ENCODE peak calls at places on chromosomes 1 and 21, in four cellular contexts. One of them, this sample, is unnamed.

GRCh38 chr1:167161242-167161641 is 59.4 kb upstream of the POU2F1 start:
- DNase-seq in foreskin fibroblast: no peak
- DNase-seq in coronary artery: no peak
- DNase-seq in ovary: no peak
- DNase-seq in this sample: no peak

GRCh38 chr1:109931189-109931672 is 20.6 kb downstream of the CSF1 start:
- DNase-seq in foreskin fibroblast: peak
- DNase-seq in coronary artery: peak
- DNase-seq in ovary: peak
- DNase-seq in this sample: peak

GRCh38 chr1:30872033-30872947 is 36.3 kb downstream of the SDC3 start:
- DNase-seq in ovary: no peak
- DNase-seq in foreskin fibroblast: no peak
- DNase-seq in coronary artery: no peak
- DNase-seq in this sample: no peak

GRCh38 chr1:226978350-226979114 is 38.4 kb downstream of the COQ8A start:
- DNase-seq in coronary artery: peak
- DNase-seq in ovary: no peak
- DNase-seq in foreskin fibroblast: no peak
- DNase-seq in this sample: no peak

GRCh38 chr1:32549601-32550000 is 10.4 kb downstream of the ZBTB8A start:
- DNase-seq in coronary artery: no peak
- DNase-seq in ovary: no peak
- DNase-seq in foreskin fibroblast: no peak
- DNase-seq in this sample: no peak

GRCh38 chr1:30242722-30243465 is 480.5 kb downstream of the MATN1 start:
- DNase-seq in coronary artery: no peak
- DNase-seq in ovary: no peak
- DNase-seq in foreskin fibroblast: no peak
- DNase-seq in this sample: no peak

GRCh38 chr1:92907949-92908684 is 53.1 kb downstream of the DIPK1A start:
- DNase-seq in foreskin fibroblast: peak
- DNase-seq in coronary artery: no peak
- DNase-seq in ovary: no peak
- DNase-seq in this sample: no peak

GRCh38 chr1:101732221-101732620 is 264.5 kb downstream of the OLFM3 start:
- DNase-seq in coronary artery: no peak
- DNase-seq in foreskin fibroblast: no peak
- DNase-seq in ovary: no peak
- DNase-seq in this sample: no peak

GRCh38 chr1:42239041-42239440 is 74.5 kb upstream of the GUCA2A start:
- DNase-seq in foreskin fibroblast: no peak
- DNase-seq in coronary artery: no peak
- DNase-seq in ovary: no peak
- DNase-seq in this sample: no peak

GRCh38 chr21:45599146-45599581 is 44.4 kb upstream of the PCBP3 start:
- DNase-seq in coronary artery: no peak
- DNase-seq in ovary: no peak
- DNase-seq in foreskin fibroblast: no peak
- DNase-seq in this sample: no peak

GRCh38 chr1:212980123-212980800 is 29.9 kb downstream of the VASH2 start:
- DNase-seq in ovary: no peak
- DNase-seq in foreskin fibroblast: peak
- DNase-seq in coronary artery: no peak
- DNase-seq in this sample: no peak
- TF ChIP-seq CTCF in ovary: no peak
- TF ChIP-seq CTCF in foreskin fibroblast: no peak
- TF ChIP-seq CTCF in coronary artery: no peak
- TF ChIP-seq CTCF in this sample: no peak

GRCh38 chr1:40980453-40981121 is 1.1 kb downstream of the CTPS1 start:
- DNase-seq in ovary: peak
- DNase-seq in foreskin fibroblast: peak
- DNase-seq in coronary artery: no peak
- DNase-seq in this sample: no peak

GRCh38 chr1:40978886-40979240 is 633 bp upstream of the CTPS1 start:
- DNase-seq in ovary: no peak
- DNase-seq in foreskin fibroblast: no peak
- DNase-seq in coronary artery: no peak
- DNase-seq in this sample: no peak

GRCh38 chr1:40980068-40980452 is 564 bp downstream of the CTPS1 start:
- DNase-seq in ovary: no peak
- DNase-seq in coronary artery: no peak
- DNase-seq in foreskin fibroblast: no peak
- DNase-seq in this sample: no peak

GRCh38 chr1:40977721-40978120 is 1.8 kb upstream of the CTPS1 start:
- DNase-seq in foreskin fibroblast: peak
- DNase-seq in ovary: no peak
- DNase-seq in coronary artery: no peak
- DNase-seq in this sample: no peak

DNA sequence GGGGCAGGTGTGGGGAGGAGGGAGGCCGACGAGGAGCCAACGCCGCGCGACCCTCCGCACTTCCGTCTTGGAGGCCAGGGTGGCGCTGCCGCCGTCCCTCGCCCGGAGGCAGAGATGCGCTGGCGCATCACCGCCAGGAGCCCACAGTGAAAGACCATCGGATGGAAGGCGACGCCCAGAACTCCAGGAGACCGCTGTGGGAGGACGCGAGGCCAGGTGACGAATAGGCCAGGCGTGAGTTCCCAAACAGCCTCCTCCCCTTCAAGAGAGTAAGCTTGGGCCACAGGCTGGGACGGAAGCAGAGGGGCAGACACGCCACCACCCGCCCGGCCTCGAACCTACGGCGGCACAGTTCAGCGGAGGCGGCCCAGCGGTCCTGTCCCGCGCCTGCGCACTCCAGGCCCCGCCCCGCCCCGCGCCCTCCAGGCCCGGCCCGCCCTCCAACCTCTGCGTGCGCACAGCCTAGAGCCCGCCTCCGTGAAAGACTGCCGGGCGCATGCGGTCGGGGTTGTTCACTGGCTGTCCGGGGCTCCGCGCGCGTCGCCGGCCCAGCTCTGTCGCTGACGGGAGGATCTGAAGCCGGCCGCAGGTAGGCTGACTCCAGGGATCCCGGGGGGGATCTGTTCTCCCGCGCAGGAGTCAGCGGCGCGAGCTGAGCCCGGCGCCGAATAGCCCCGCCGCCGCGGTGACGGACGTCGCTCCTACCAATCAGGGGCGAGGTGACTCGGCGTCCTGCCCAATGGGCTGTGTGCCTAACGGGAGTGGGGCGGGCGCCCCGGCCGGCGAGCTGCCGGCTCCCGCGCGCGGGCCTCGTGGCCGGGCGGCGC is at the start of gene CTPS1:
- DNase-seq in foreskin fibroblast: peak
- DNase-seq in ovary: peak
- DNase-seq in coronary artery: peak
- DNase-seq in this sample: peak
- TF ChIP-seq CTCF in foreskin fibroblast: peak
- TF ChIP-seq CTCF in ovary: no peak
- TF ChIP-seq CTCF in coronary artery: no peak
- TF ChIP-seq CTCF in this sample: no peak

DNA sequence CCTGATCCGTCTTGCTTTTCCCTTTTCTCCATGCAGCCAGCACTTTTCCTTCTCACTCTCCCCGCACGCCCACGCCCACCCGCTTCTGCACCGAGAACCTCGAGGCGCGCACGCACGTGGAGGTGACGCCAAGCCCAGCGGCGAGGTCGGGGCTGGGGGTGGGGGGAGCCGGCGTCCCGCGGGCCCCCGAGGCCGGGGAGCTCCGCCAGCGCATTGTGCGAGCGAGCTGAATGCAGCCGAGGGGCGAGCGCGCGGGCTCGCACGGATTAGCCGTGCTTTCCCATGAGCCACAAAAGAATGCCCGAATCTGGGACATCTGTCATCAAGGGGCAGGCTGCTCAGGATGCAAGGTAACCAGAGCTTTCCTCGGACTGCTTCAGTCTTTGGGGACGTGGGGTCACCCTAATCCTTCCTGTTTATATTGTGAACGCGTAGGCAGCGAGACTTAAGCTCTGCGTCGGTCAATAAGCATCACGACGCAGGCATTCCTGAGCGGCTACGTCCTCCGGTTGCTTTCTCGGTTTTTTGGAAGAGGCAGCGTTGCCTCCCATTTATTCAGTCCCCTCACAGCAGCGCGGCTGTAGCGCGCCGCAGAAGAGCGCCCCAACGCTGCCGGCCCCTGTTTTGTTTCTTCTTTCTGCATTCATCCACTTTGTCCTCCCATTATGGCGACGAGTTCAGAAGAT is 67.3 kb upstream of the AKT3 start:
- DNase-seq in foreskin fibroblast: peak
- DNase-seq in coronary artery: no peak
- DNase-seq in ovary: peak
- DNase-seq in this sample: peak
- TF ChIP-seq CTCF in foreskin fibroblast: no peak
- TF ChIP-seq CTCF in coronary artery: no peak
- TF ChIP-seq CTCF in ovary: no peak
- TF ChIP-seq CTCF in this sample: no peak

GRCh38 chr1:2530501-2531361 is 668 bp upstream of the HES5 start:
- DNase-seq in coronary artery: no peak
- DNase-seq in foreskin fibroblast: no peak
- DNase-seq in ovary: no peak
- DNase-seq in this sample: no peak

GRCh38 chr1:2528016-2528415 is 1.6 kb upstream of the PANK4 start:
- DNase-seq in foreskin fibroblast: no peak
- DNase-seq in coronary artery: peak
- DNase-seq in ovary: peak
- DNase-seq in this sample: no peak

GRCh38 chr1:2529776-2530500 is at the start of gene HES5:
- DNase-seq in coronary artery: no peak
- DNase-seq in foreskin fibroblast: no peak
- DNase-seq in ovary: no peak
- DNase-seq in this sample: peak

GRCh38 chr1:2528611-2528965 is 1.5 kb downstream of the HES5 start:
- DNase-seq in ovary: no peak
- DNase-seq in foreskin fibroblast: no peak
- DNase-seq in coronary artery: no peak
- DNase-seq in this sample: no peak

DNA sequence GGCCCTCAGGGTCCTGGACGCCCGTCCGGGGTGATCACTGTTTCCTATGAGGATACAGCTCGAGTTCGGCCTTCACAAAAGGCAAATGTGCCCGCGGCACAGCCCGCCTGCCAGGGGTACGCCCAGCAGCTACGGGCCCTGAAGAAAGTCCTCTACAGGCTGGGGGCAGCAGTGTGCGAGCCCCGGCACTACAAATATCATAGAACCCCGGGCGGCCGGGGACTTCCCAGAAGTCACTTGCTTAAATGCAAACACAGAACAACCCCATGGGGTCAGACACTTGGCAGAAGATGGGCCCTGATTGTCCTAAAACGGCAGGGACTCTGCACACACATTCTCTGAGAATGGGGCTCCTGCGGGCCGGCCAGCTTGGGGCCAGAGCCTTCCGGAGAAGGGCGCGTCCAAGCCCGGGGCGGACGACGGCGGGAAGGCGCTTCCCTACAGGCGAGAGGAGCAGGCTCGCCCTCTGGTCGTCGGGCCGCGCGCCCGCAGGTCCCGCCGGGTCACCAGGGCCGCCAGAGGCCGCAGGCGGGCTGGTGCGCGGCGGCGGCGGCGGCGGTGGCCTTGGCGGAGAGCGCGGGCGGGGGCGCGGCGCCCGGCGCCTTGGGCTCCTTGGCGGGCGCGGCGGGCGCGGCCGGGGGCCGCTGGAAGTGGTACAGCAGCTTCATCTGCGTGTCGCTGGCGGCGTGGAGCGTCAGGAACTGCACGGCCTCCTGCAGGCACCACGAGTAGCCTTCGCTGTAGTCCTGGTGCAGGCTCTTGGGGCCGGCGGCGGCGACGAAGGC is 905 bp downstream of the HES5 start:
- DNase-seq in ovary: no peak
- DNase-seq in coronary artery: no peak
- DNase-seq in foreskin fibroblast: peak
- DNase-seq in this sample: peak
- TF ChIP-seq CTCF in ovary: no peak
- TF ChIP-seq CTCF in coronary artery: no peak
- TF ChIP-seq CTCF in foreskin fibroblast: no peak
- TF ChIP-seq CTCF in this sample: no peak

DNA sequence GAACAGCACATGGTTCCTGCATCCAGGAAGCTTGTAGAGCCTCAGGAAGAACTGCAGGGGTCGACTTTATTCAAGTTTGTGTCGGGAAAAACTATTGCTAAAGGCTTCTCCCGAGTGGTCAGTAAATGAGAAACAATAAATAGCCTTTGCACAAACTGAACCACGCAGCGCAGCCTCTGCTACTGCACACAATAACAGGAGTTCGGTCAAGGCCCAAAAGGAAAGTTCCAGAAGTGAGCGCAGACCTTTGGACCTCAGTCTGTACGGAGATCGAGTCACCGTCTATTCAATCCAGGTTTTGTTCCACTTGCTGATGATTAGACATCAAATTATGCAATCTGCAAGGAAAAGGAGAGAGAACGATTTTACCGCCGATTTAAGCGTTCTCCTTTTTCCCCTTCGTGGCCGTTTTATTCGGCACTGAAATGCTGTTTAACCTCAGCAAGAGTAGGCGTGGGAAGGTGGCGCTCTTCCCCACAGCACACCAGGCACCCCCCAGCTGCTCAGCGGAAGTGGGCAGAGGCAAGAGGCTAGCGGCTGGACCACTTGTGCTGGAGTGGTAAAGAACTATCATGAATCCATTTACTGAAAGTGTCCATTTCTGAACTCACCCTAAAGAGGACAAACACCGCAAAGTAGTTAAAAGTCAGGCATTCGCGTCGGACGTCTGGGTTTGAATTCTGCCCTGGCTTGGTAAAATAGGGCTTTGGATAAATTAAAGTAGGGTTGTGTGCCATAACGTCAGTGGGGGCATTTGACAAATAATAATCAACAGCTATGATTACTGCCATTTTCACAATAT is 6.1 kb upstream of the LHX8 start:
- DNase-seq in ovary: no peak
- DNase-seq in coronary artery: no peak
- DNase-seq in foreskin fibroblast: no peak
- DNase-seq in this sample: no peak
- TF ChIP-seq CTCF in ovary: no peak
- TF ChIP-seq CTCF in coronary artery: no peak
- TF ChIP-seq CTCF in foreskin fibroblast: no peak
- TF ChIP-seq CTCF in this sample: no peak

DNA sequence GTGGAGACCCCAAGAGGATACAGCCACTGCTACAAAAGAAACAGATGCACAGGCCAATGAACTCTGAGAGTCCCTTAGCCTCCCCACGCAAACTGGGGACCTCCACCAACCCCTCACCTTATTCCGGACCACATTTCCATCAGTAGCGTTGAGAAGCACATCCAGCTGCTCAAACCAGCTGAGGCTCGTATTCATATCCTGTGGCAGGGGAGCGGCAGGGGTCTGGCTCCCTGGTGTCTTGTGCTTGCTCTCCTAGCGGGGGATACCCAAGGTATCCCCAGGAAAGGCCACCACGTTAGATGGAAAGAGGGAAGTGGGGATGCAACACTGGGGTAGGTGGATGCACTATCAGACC is 481 bp downstream of the CCDC163 start:
- DNase-seq in ovary: no peak
- DNase-seq in coronary artery: no peak
- DNase-seq in foreskin fibroblast: no peak
- DNase-seq in this sample: peak
- TF ChIP-seq CTCF in ovary: no peak
- TF ChIP-seq CTCF in coronary artery: no peak
- TF ChIP-seq CTCF in foreskin fibroblast: no peak
- TF ChIP-seq CTCF in this sample: no peak

GRCh38 chr1:14894811-14895524 is 258.6 kb upstream of the TMEM51 start:
- DNase-seq in foreskin fibroblast: peak
- DNase-seq in ovary: no peak
- DNase-seq in coronary artery: no peak
- DNase-seq in this sample: no peak
- TF ChIP-seq CTCF in foreskin fibroblast: no peak
- TF ChIP-seq CTCF in ovary: no peak
- TF ChIP-seq CTCF in coronary artery: no peak
- TF ChIP-seq CTCF in this sample: no peak

GRCh38 chr1:194870860-194871259 is 1684.4 kb upstream of the B3GALT2 start:
- DNase-seq in coronary artery: no peak
- DNase-seq in ovary: no peak
- DNase-seq in foreskin fibroblast: peak
- DNase-seq in this sample: no peak
- TF ChIP-seq CTCF in coronary artery: no peak
- TF ChIP-seq CTCF in ovary: no peak
- TF ChIP-seq CTCF in foreskin fibroblast: no peak
- TF ChIP-seq CTCF in this sample: no peak

This sample was measured in nephron progenitor cell.